ENCODE peak calls at places on chromosomes 7 and 10, in ten cellular contexts. B is lower lobe of right lung; C is AG10803; M is choroid plexus epithelial cell; Y is IMR-90; E is RPMI8226; D is HAP-1; Z is HuH-7; J is activated CD8-positive, alpha-beta T cell treated with anti-CD3 and anti-CD28 coated beads, Interleukin-2, amount 10 ng/mL, durations not matched to agents 7 days and 5 days; I is NCI-H2081. R is an unnamed sample.

GRCh38 chr7:43905209-43905946 is 1.0 kb downstream of the URGCP start:
- DNase-seq in C (peak), Y (no peak), M (no peak), E (no peak), Z (peak), I (no peak), J (no peak), B (no peak), D (no peak), R (no peak)

GRCh38 chr10:106652279-106652678 is 512.2 kb downstream of the SORCS1 start:
- DNase-seq in E (no peak), C (no peak), I (no peak), Z (no peak), B (no peak), J (no peak), M (no peak), D (no peak), Y (no peak), R (no peak)

GRCh38 chr10:81027223-81027622 is 489.5 kb downstream of the SH2D4B start:
- DNase-seq in B (no peak), Y (no peak), D (no peak), Z (no peak), I (no peak), E (no peak), J (no peak), M (no peak), C (no peak), R (no peak)

GRCh38 chr10:7423521-7423920 is 12.7 kb upstream of the SFMBT2 start:
- DNase-seq in E (no peak), I (no peak), Y (no peak), Z (no peak), B (no peak), J (no peak), C (no peak), D (no peak), M (no peak), R (no peak)

GRCh38 chr10:43013065-43013464 is 63.8 kb upstream of the RET start:
- DNase-seq in D (no peak), Z (no peak), C (no peak), J (no peak), I (no peak), E (no peak), M (no peak), Y (no peak), B (no peak), R (no peak)

GRCh38 chr10:5561704-5562645 is 37.2 kb downstream of the CALML3 start:
- DNase-seq in Y (no peak), C (no peak), E (no peak), I (no peak), B (peak), Z (no peak), J (no peak), D (no peak), M (no peak), R (no peak)

GRCh38 chr7:73303546-73303945 is 5.1 kb downstream of the NSUN5 start:
- DNase-seq in I (no peak), C (no peak), Y (no peak), E (no peak), J (no peak), D (no peak), Z (no peak), B (no peak), M (no peak), R (no peak)

GRCh38 chr7:50793115-50793946 is 10.6 kb upstream of the GRB10 start:
- DNase-seq in M (peak), J (peak), D (peak), C (peak), I (peak), B (peak), Z (peak), Y (peak), E (no peak), R (no peak)

GRCh38 chr10:63105811-63106755 is 27.0 kb upstream of the NRBF2 start:
- DNase-seq in M (peak), D (no peak), C (peak), Z (no peak), B (no peak), E (no peak), I (no peak), Y (peak), J (no peak), R (peak)

GRCh38 chr10:30940279-30940678 is 91.4 kb downstream of the ZNF438 start:
- DNase-seq in B (no peak), D (no peak), M (no peak), J (no peak), Y (no peak), Z (no peak), I (no peak), C (no peak), E (no peak), R (no peak)

GRCh38 chr10:131654471-131655087 is 246.2 kb upstream of the PPP2R2D start:
- DNase-seq in I (no peak), Z (no peak), D (no peak), B (no peak), Y (no peak), M (no peak), E (peak), C (no peak), J (no peak), R (no peak)

GRCh38 chr7:108015740-108016139 is 12.8 kb upstream of the LAMB1 start:
- DNase-seq in I (no peak), D (no peak), Y (no peak), Z (no peak), J (no peak), M (peak), B (no peak), C (no peak), E (no peak), R (no peak)

GRCh38 chr10:47098238-47098637 is 187.0 kb downstream of the PTPN20 start:
- DNase-seq in Z (no peak), Y (no peak), J (no peak), E (no peak), C (no peak), D (no peak), B (no peak), M (no peak), I (no peak), R (no peak)

GRCh38 chr10:44416976-44417375 is 32.1 kb upstream of the CXCL12 start:
- DNase-seq in B (no peak), Z (no peak), M (no peak), Y (no peak), I (no peak), C (no peak), E (no peak), J (no peak), D (no peak), R (no peak)

R was measured in astrocyte.